ENCODE peak calls at places on chromosomes 1 and 21, in four cellular contexts. Z is CD8-positive, alpha-beta T cell; D is endothelial cell; H is neural crest cell. B is an unnamed sample.
A peak's percentile ranks its signal among the peaks of the same experiment; 100 is the strongest.

GRCh38 chr1:236895665-236896387 is 100.7 kb downstream of the MTR start:
- DNase-seq in Z (no peak), D (no peak), H (no peak), B (no peak)

GRCh38 chr1:205664399-205665108 is 15.8 kb downstream of the SLC45A3 start:
- DNase-seq in Z (no peak), D (no peak), H (no peak), B (no peak)

GRCh38 chr1:46303872-46304326 is 401 bp downstream of the UQCRH start:
- DNase-seq in Z (no peak), D (no peak), H (no peak), B (no peak)

GRCh38 chr1:30670195-30671060 is 53.0 kb downstream of the MATN1 start:
- DNase-seq in Z (no peak), D (no peak), H (no peak), B (no peak)

GRCh38 chr1:208628298-208628914 is 384.2 kb upstream of the PLXNA2 start:
- DNase-seq in Z (no peak), D (no peak), H (no peak), B (no peak)

GRCh38 chr1:90133133-90133532 is 138.2 kb downstream of the ZNF326 start:
- DNase-seq in Z (no peak), D (peak; percentile 37), H (peak; percentile 29), B (no peak)

GRCh38 chr1:198153103-198153502 is 3.7 kb upstream of the NEK7 start:
- DNase-seq in Z (no peak), D (no peak), H (no peak), B (no peak)

GRCh38 chr1:212132040-212132439 is 96.5 kb downstream of the DTL start:
- DNase-seq in Z (no peak), D (no peak), H (no peak), B (peak; percentile 28)

GRCh38 chr1:228166170-228166936 is 749 bp downstream of the IBA57 start:
- DNase-seq in Z (peak; percentile 38), D (peak; percentile 44), H (peak; percentile 43), B (no peak)

GRCh38 chr1:167510880-167511279 is 7.4 kb downstream of the CD247 start:
- DNase-seq in Z (no peak), D (no peak), H (no peak), B (no peak)

GRCh38 chr1:169059391-169059790 is 47.1 kb upstream of the ATP1B1 start:
- DNase-seq in Z (no peak), D (no peak), H (no peak), B (no peak)

GRCh38 chr1:7529917-7530316 is 241.2 kb upstream of the VAMP3 start:
- DNase-seq in Z (no peak), D (no peak), H (no peak), B (no peak)

GRCh38 chr1:54991939-54992338 is 6.8 kb upstream of the BSND start:
- DNase-seq in Z (no peak), D (no peak), H (no peak), B (no peak)

GRCh38 chr1:49356594-49356993 is 579.9 kb upstream of the BEND5 start:
- DNase-seq in Z (no peak), D (no peak), H (no peak), B (no peak)

GRCh38 chr21:36065497-36066036 is 4.3 kb upstream of the CBR1 start:
- DNase-seq in Z (no peak), D (no peak), H (no peak), B (no peak)

GRCh38 chr1:115337633-115338456 is at the start of gene NGF:
- DNase-seq in Z (no peak), D (peak; percentile 40), H (peak; percentile 15), B (no peak)

GRCh38 chr1:223153177-223154119 is 10.4 kb upstream of the TLR5 start:
- DNase-seq in Z (no peak), D (no peak), H (no peak), B (no peak)

GRCh38 chr1:8687053-8687452 is 130.4 kb downstream of the RERE start:
- DNase-seq in Z (no peak), D (no peak), H (no peak), B (no peak)

GRCh38 chr1:198749279-198749678 is 110.4 kb downstream of the PTPRC start:
- DNase-seq in Z (no peak), D (no peak), H (no peak), B (no peak)

GRCh38 chr1:227994632-227995300 is 12.0 kb upstream of the WNT3A start:
- DNase-seq in Z (no peak), D (no peak), H (no peak), B (no peak)

GRCh38 chr1:199859525-199859924 is 168.0 kb upstream of the NR5A2 start:
- DNase-seq in Z (no peak), D (no peak), H (no peak), B (no peak)

GRCh38 chr1:235304549-235305451 is 23.2 kb downstream of the ARID4B start:
- DNase-seq in Z (no peak), D (no peak), H (no peak), B (no peak)

GRCh38 chr1:3129133-3129490 is 60.1 kb downstream of the PRDM16 start:
- DNase-seq in Z (no peak), D (no peak), H (no peak), B (no peak)

GRCh38 chr1:101253976-101254660 is 17.3 kb downstream of the S1PR1 start:
- DNase-seq in Z (no peak), D (no peak), H (no peak), B (no peak)

GRCh38 chr1:24949331-24949881 is 19.3 kb upstream of the RUNX3 start:
- DNase-seq in Z (no peak), D (no peak), H (no peak), B (no peak)

GRCh38 chr1:95742591-95743089 is 508.6 kb downstream of the RWDD3 start:
- DNase-seq in Z (no peak), D (no peak), H (no peak), B (no peak)

GRCh38 chr1:211305044-211305443 is 21.6 kb upstream of the TRAF5 start:
- DNase-seq in Z (no peak), D (no peak), H (no peak), B (no peak)

GRCh38 chr1:244049969-244050834 is 881 bp upstream of the ZBTB18 start:
- DNase-seq in Z (no peak), D (no peak), H (no peak), B (no peak)

GRCh38 chr21:43585924-43586411 is 73.3 kb downstream of the HSF2BP start:
- DNase-seq in Z (no peak), D (peak; percentile 49), H (no peak), B (no peak)

GRCh38 chr1:241990040-241990439 is 8.9 kb downstream of the MAP1LC3C start:
- DNase-seq in Z (no peak), D (no peak), H (no peak), B (no peak)

GRCh38 chr1:28582248-28582615 is 9.8 kb upstream of the RAB42 start:
- DNase-seq in Z (no peak), D (no peak), H (no peak), B (no peak)

GRCh38 chr21:38997756-38998155 is 185.5 kb downstream of the PSMG1 start:
- DNase-seq in Z (no peak), D (no peak), H (no peak), B (no peak)

GRCh38 chr1:189607477-189608096 is 870.1 kb downstream of the BRINP3 start:
- DNase-seq in Z (no peak), D (no peak), H (no peak), B (no peak)

GRCh38 chr1:160777486-160778089 is 18.4 kb upstream of the LY9 start:
- DNase-seq in Z (no peak), D (peak; percentile 46), H (peak; percentile 4), B (no peak)
- TF ChIP-seq CTCF in Z (peak; percentile 77), D (peak; percentile 70), H (peak; percentile 61), B (peak; percentile 53)

DNA sequence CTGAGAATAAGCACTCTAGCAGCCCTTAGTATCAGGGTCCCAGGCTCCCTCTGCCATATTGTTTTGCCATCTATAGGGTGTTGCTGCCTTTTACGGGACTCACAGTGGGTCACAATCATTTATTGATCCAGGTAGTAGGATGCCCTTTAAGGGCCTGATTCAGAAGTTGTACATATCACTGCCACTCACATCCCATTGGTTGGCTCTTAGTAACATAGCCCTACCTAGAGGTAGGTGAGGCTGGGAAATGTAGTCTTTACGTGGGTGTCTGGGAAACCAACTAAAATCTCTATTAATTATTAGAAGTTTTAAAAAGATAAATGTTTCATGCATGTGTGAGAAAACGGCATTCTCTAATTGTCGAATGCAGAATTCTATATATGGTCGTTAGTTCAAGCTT is 78.8 kb upstream of the ATP5PO start:
- DNase-seq in Z (no peak), D (no peak), H (no peak), B (no peak)
- TF ChIP-seq CTCF in Z (no peak), D (no peak), H (no peak), B (no peak)

GRCh38 chr1:40197656-40198055 is 36.5 kb downstream of the RLF start:
- DNase-seq in Z (no peak), D (no peak), H (no peak), B (no peak)
- TF ChIP-seq CTCF in Z (no peak), D (no peak), H (peak; percentile 34), B (no peak)

DNA sequence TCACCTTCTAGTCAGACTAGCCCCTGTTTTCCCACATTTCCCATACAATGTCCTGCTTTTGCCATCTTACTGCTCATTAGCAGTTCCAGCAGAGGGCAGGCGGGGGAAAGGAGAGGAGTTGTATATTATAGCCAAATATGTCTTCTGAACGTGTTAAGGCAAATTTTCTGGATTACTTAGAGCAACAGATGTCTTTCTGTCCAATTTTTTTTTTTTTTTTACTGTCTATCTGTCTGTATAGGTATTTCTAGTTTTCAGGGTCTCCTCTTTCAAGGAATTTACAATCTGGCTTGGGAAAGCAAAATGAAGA is 30.0 kb upstream of the DDAH1 start:
- DNase-seq in Z (no peak), D (peak; percentile 6), H (no peak), B (no peak)
- TF ChIP-seq CTCF in Z (no peak), D (no peak), H (no peak), B (no peak)

DNA sequence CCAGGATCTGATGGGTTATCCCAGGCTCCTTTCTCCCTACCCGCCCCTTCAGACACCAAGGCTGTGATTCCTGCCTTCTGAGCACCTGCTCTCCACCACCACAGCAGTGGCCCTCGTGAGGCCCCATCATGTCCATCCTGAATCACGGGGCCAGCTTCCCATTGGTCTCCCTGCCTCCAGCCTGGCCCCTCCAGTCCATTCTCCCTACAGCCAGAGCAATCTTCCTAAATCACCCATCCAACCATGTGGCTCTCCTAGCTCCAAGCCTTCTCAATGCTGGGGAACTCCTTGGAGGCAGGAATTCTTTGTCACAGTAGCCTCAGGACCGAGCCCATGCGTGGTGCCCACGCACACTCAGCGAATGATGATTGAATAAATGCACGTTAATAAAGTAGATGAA is 8.9 kb upstream of the GLIS1 start:
- DNase-seq in Z (no peak), D (no peak), H (no peak), B (no peak)
- TF ChIP-seq CTCF in Z (no peak), D (no peak), H (no peak), B (no peak)

DNA sequence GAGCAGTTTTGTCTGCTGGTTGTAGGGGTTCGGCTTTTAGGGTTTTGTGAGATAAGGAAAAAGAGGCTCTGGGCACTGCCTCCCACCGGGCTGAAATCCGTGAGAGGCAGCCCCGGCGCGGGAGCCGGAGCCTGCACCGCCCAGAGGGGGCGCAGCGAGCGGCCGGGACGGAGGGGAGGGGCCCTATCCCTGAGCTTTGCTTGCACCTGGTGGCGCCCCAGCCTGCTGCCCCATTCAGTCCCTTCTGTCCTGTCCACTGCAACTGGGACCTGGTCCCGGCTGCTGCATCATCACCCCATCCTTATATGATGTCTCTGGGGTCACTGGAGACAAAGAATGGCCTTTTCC is 512 bp upstream of the KCNJ6 start:
- DNase-seq in Z (no peak), D (peak; percentile 90), H (peak; percentile 61), B (no peak)
- TF ChIP-seq CTCF in Z (no peak), D (peak; percentile 48), H (peak; percentile 10), B (no peak)